ENCODE peak calls at places on chromosomes 12 and 14, in five cellular contexts. B is HEK293T, X is H1, Y is GM12878, R is HepG2. H is an unnamed sample.

GRCh38 chr14:91154851-91155625 is 41.2 kb downstream of the DGLUCY start:
- DNase-seq in B (peak; percentile 56), X (no peak), Y (no peak), R (no peak), H (no peak)

GRCh38 chr12:107447336-107447735 is 238.3 kb upstream of the PWP1 start:
- DNase-seq in X (no peak), Y (no peak), R (no peak), B (no peak), H (no peak)

GRCh38 chr14:106417224-106418049 is 891.1 kb downstream of the TMEM121 start:
- DNase-seq in B (peak; percentile 26), X (peak; percentile 5), Y (peak; percentile 72), R (peak; percentile 41), H (peak; percentile 16)

GRCh38 chr12:107238276-107238675 is 144.9 kb upstream of the CRY1 start:
- DNase-seq in Y (no peak), B (no peak), R (no peak), X (no peak), H (no peak)

GRCh38 chr12:79547735-79548347 is 142.9 kb downstream of the PAWR start:
- DNase-seq in R (peak; percentile 91), Y (peak; percentile 9), X (peak; percentile 46), B (peak; percentile 57), H (peak; percentile 61)

GRCh38 chr14:80507292-80507869 is 296.1 kb upstream of the DIO2 start:
- DNase-seq in R (no peak), B (no peak), Y (no peak), X (no peak), H (no peak)

GRCh38 chr12:102106905-102107304 is 13.0 kb downstream of the NUP37 start:
- DNase-seq in X (no peak), B (no peak), R (no peak), Y (no peak), H (no peak)

GRCh38 chr12:12661086-12661485 is 34.9 kb downstream of the GPR19 start:
- DNase-seq in Y (no peak), B (no peak), X (no peak), R (no peak), H (peak; percentile 43)

GRCh38 chr12:32134144-32134888 is 27.7 kb downstream of the BICD1 start:
- DNase-seq in X (no peak), B (no peak), Y (peak; percentile 61), R (no peak), H (no peak)

GRCh38 chr14:95696741-95697140 is 10.5 kb downstream of the TCL1B start:
- DNase-seq in B (no peak), Y (no peak), X (no peak), R (no peak), H (no peak)

GRCh38 chr14:56579345-56580316 is at the start of gene TMEM260:
- DNase-seq in R (peak; percentile 81), Y (peak; percentile 73), X (peak; percentile 71), B (peak; percentile 87), H (peak; percentile 79)

GRCh38 chr14:34713681-34714319 is 593 bp downstream of the CFL2 start:
- DNase-seq in R (peak; percentile 55), B (peak; percentile 13), Y (no peak), X (no peak), H (no peak)

GRCh38 chr12:14963520-14963919 is 2.1 kb upstream of the ARHGDIB start:
- DNase-seq in Y (no peak), X (no peak), B (no peak), R (no peak), H (no peak)

GRCh38 chr12:53560386-53560785 is 53.1 kb upstream of the NPFF start:
- DNase-seq in Y (no peak), B (no peak), R (no peak), X (no peak), H (no peak)

GRCh38 chr14:103023881-103024473 is 33.4 kb downstream of the CDC42BPB start:
- DNase-seq in Y (no peak), X (no peak), R (no peak), B (no peak), H (no peak)

GRCh38 chr14:93857500-93857899 is 69.2 kb upstream of the PRIMA1 start:
- DNase-seq in X (no peak), R (peak; percentile 9), B (peak; percentile 37), Y (no peak), H (no peak)

GRCh38 chr12:14774074-14774943 is 29.0 kb downstream of the WBP11 start:
- DNase-seq in Y (peak; percentile 66), X (no peak), R (peak; percentile 88), B (peak; percentile 55), H (peak; percentile 96)

GRCh38 chr12:132492951-132493350 is 3.0 kb downstream of the FBRSL1 start:
- DNase-seq in X (no peak), R (no peak), Y (no peak), B (no peak), H (no peak)

GRCh38 chr12:132493482-132494178 is 3.7 kb downstream of the FBRSL1 start:
- DNase-seq in R (peak; percentile 80), Y (no peak), X (no peak), B (no peak), H (no peak)

GRCh38 chr12:132491761-132492378 is 1.9 kb downstream of the FBRSL1 start:
- DNase-seq in B (no peak), R (no peak), X (no peak), Y (no peak), H (no peak)

GRCh38 chr12:132491349-132491663 is 1.4 kb downstream of the FBRSL1 start:
- DNase-seq in R (peak; percentile 45), B (no peak), Y (no peak), X (no peak), H (no peak)

GRCh38 chr12:132492522-132492921 is 2.6 kb downstream of the FBRSL1 start:
- DNase-seq in X (no peak), B (no peak), Y (peak; percentile 39), R (no peak), H (no peak)
- TF ChIP-seq SUZ12 in X (no peak), B (no peak), Y (no peak), R (no peak), H (no peak)

DNA sequence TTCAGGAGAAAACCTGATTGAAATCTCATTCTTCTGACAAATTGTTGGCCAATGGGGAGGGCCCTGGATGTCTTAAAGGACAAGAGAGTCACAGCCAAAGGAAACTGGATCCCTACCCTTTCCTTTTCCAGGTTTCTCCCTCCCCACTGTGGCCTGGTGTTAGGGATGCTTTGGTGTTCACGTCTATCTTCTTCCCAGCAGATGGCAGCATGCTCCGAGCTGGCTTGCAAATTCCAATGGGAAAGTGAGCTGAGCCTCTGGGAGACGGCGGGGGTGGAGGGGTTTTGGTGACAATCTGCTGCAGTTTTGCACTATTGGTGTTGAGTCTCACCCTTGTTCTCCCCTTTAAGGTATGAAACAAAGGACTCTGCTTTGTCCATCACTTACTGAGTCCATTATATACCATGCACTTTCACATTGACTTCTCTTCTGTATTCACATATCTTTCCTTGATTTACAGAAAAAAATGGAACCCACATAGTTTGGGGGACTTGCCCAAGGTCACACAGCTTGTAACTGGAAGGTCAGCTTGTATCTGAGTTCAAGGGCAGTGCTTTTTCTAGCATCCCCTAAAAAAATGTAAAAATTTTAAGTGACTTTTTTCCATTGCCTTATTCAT is 39.3 kb downstream of the CCDC177 start:
- DNase-seq in B (peak; percentile 87), X (no peak), Y (no peak), R (peak; percentile 37), H (no peak)
- TF ChIP-seq SUZ12 in B (no peak), X (no peak), Y (no peak), R (no peak), H (no peak)

DNA sequence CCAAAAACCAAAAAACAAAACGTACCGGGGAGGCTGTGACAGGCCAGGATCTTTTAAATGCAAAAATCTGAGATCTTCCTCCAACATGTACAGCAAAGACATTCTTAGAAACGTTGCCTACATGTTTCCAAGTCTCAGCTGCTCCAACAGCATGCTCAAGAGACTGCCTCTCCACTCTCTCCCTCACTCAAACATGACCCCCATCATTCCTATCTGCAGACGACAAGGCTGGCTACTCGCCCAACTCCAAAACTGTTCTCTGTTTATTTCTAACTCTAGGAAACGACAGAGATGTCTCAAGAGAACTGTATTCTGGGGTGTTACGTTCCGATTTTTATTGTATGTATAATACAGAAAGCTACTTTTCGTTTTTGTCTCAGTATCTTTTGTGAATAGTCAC is 57.5 kb upstream of the TMCC3 start:
- DNase-seq in Y (no peak), B (no peak), X (no peak), R (no peak), H (no peak)
- TF ChIP-seq SUZ12 in Y (no peak), B (no peak), X (no peak), R (no peak), H (no peak)

GRCh38 chr14:54689928-54690327 is 123.0 kb downstream of the SAMD4A start:
- DNase-seq in R (no peak), Y (no peak), X (no peak), B (no peak), H (no peak)

GRCh38 chr14:54693761-54694160 is 126.8 kb downstream of the SAMD4A start:
- DNase-seq in R (no peak), B (no peak), Y (no peak), X (no peak), H (no peak)

GRCh38 chr14:54691525-54692260 is 124.8 kb downstream of the SAMD4A start:
- DNase-seq in R (peak; percentile 70), B (peak; percentile 65), Y (no peak), X (peak; percentile 53), H (peak; percentile 44)

GRCh38 chr14:54690887-54691286 is 124.0 kb downstream of the SAMD4A start:
- DNase-seq in Y (no peak), R (no peak), B (no peak), X (no peak), H (no peak)

DNA sequence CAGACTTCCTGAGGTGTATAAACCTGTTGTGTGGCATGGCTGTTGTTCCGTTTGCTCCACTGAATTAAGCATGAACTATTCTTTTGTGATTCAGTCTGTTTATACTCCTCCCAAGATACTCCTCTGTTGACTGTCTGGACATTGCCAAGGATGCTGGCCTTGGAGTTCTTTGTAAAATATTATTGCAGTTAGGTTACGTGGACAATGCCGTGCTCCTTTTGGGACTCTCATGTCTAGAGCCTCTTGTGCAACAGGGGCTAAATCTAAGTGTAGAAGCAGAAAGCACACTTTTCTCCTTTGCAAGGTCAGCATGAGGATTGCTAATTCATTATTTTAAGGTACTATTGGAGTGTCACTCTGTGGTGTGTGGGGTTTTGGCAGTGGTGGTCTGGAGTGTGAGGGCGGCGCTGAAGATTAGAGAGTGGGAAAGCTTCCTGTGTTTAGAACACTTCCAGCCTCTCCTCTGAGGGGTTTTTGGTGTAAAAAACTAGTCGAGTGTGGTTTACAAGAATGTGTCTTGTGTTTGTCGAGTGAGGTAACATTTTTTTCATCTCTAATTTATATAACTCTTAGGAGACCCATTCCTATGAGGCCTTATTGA is 125.4 kb downstream of the SAMD4A start:
- DNase-seq in Y (no peak), R (no peak), B (no peak), X (no peak), H (no peak)
- TF ChIP-seq SUZ12 in Y (no peak), R (no peak), B (no peak), X (no peak), H (no peak)

GRCh38 chr14:88242426-88242825 is 80.6 kb downstream of the KCNK10 start:
- DNase-seq in R (no peak), X (no peak), B (no peak), Y (no peak), H (no peak)
- TF ChIP-seq SUZ12 in R (no peak), X (no peak), B (no peak), Y (no peak), H (no peak)

GRCh38 chr12:27534060-27534764 is 10.2 kb downstream of the PPFIBP1 start:
- DNase-seq in X (no peak), B (no peak), R (no peak), Y (peak; percentile 86), H (no peak)
- TF ChIP-seq SUZ12 in X (no peak), B (no peak), R (no peak), Y (no peak), H (no peak)